ENCODE peak calls at places on chromosomes 7 and 10, in six cellular contexts. U is GM12864, O is fibroblast of pulmonary artery, W is stomach, C is HCT116, K is spleen. I is an unnamed sample.

GRCh38 chr10:74529205-74529604 is 297.2 kb upstream of the KAT6B start:
- DNase-seq in U (no peak), K (no peak), C (no peak), O (peak), W (no peak), I (no peak)

GRCh38 chr10:63057509-63057908 is 75.6 kb upstream of the NRBF2 start:
- DNase-seq in O (no peak), C (no peak), W (no peak), K (no peak), U (no peak), I (no peak)

GRCh38 chr7:94109556-94109955 is 105.4 kb upstream of the BET1 start:
- DNase-seq in U (no peak), W (no peak), K (no peak), O (no peak), C (no peak), I (no peak)

GRCh38 chr7:132398253-132398913 is 177.9 kb downstream of the PLXNA4 start:
- DNase-seq in W (no peak), K (peak), U (no peak), C (no peak), O (no peak), I (no peak)

GRCh38 chr10:86715156-86715795 is 41.1 kb upstream of the BMPR1A start:
- DNase-seq in O (no peak), W (no peak), C (no peak), K (no peak), U (no peak), I (no peak)

GRCh38 chr10:101071266-101071884 is 9.6 kb downstream of the KAZALD1 start:
- DNase-seq in C (no peak), K (no peak), W (no peak), U (no peak), O (peak), I (no peak)

GRCh38 chr10:112124859-112125258 is 58.7 kb downstream of the GPAM start:
- DNase-seq in K (no peak), W (no peak), O (no peak), C (no peak), U (no peak), I (no peak)

GRCh38 chr7:39894904-39895303 is 55.2 kb upstream of the CDK13 start:
- DNase-seq in C (no peak), O (peak), K (no peak), U (no peak), W (no peak), I (no peak)

GRCh38 chr10:5411941-5412276 is 448 bp upstream of the NET1 start:
- DNase-seq in K (no peak), O (no peak), W (no peak), U (no peak), C (no peak), I (no peak)

GRCh38 chr10:104333037-104333727 is 5.1 kb downstream of the ITPRIP start:
- DNase-seq in U (no peak), C (no peak), W (peak), K (peak), O (peak), I (no peak)

GRCh38 chr10:104334965-104335650 is 3.2 kb downstream of the ITPRIP start:
- DNase-seq in C (no peak), W (no peak), K (peak), O (peak), U (no peak), I (no peak)

GRCh38 chr10:104333728-104334373 is 4.4 kb downstream of the ITPRIP start:
- DNase-seq in W (no peak), C (no peak), K (peak), O (no peak), U (no peak), I (no peak)

GRCh38 chr10:104332243-104333036 is 5.8 kb downstream of the ITPRIP start:
- DNase-seq in W (peak), K (peak), O (peak), C (no peak), U (no peak), I (no peak)

GRCh38 chr10:104334561-104334960 is 3.7 kb downstream of the ITPRIP start:
- DNase-seq in K (peak), C (no peak), W (no peak), O (no peak), U (no peak), I (no peak)
- H3K4me3 ChIP-seq in K (no peak), C (no peak), W (no peak), O (peak), U (no peak), I (no peak)

GRCh38 chr10:4131407-4132215 is 346.6 kb upstream of the KLF6 start:
- DNase-seq in W (no peak), K (no peak), O (peak), U (peak), C (no peak), I (peak)
- H3K4me3 ChIP-seq in W (no peak), K (peak), O (no peak), U (no peak), C (no peak), I (no peak)

DNA sequence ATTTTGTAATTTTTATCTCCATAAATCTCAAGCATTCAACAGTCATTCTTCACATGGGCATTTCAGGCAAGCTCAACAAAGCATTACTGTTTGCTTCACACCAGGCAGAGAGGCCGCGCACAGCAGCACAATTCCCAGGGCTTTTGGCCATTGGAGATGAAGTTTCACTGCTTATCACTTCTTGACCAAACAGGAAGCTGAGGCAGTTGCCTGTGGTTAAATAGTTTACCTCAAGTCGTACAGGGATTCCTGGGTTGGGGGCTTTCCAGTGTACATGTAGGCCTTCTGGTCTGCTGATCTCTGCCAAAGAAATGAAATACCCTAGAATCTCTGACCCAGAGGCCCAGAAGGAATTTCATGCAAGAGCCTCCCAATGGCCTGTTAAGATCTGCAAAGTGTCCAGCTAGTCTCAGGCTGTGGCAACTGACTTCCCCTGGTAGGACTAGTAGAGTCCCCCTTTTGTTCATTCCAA is 11.2 kb upstream of the PRDX3 start:
- DNase-seq in O (peak), C (no peak), U (no peak), W (no peak), K (no peak), I (no peak)
- H3K4me3 ChIP-seq in O (no peak), C (no peak), U (no peak), W (no peak), K (no peak), I (no peak)

GRCh38 chr10:71771821-71772617 is 1.3 kb downstream of the VSIR start:
- DNase-seq in W (peak), O (peak), C (peak), K (no peak), U (no peak), I (no peak)

GRCh38 chr10:71769279-71769823 is 4.0 kb downstream of the VSIR start:
- DNase-seq in U (no peak), O (peak), K (peak), C (no peak), W (no peak), I (no peak)

GRCh38 chr10:71770255-71770654 is 3.1 kb downstream of the VSIR start:
- DNase-seq in C (no peak), U (no peak), K (no peak), O (peak), W (no peak), I (no peak)

GRCh38 chr10:71771204-71771603 is 2.1 kb downstream of the VSIR start:
- DNase-seq in U (no peak), C (no peak), W (peak), K (no peak), O (no peak), I (no peak)

DNA sequence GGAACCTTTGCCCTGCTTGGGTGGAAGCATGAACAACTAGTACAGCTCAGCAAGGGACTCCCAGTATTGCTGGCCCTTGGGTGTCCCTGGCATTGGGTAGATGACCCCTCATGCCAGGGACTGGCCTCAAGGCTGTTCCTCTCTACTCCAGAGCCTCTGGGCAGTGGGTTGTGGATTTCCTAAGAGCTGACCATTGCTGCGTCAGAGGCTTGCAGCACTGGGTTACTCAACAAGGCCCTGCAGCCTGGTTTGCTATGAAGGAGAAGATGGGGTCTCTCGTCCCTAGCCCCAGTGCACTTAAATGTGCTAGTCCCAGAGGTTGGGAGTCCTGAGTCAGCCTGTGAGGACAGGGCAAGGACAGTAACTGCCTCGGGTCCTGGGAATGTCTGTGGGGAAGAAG is 2.5 kb downstream of the VSIR start:
- DNase-seq in O (no peak), C (no peak), U (no peak), W (peak), K (peak), I (no peak)
- H3K4me3 ChIP-seq in O (no peak), C (no peak), U (no peak), W (peak), K (peak), I (no peak)

GRCh38 chr7:117873933-117874530 is 791 bp upstream of the CTTNBP2 start:
- DNase-seq in O (no peak), W (no peak), U (no peak), C (no peak), K (no peak), I (no peak)

GRCh38 chr7:117871401-117871777 is 1.9 kb downstream of the CTTNBP2 start:
- DNase-seq in O (no peak), C (no peak), W (no peak), K (no peak), U (no peak), I (no peak)

GRCh38 chr7:117872565-117873055 is 631 bp downstream of the CTTNBP2 start:
- DNase-seq in O (no peak), U (no peak), W (no peak), C (peak), K (no peak), I (no peak)

GRCh38 chr7:117871778-117872538 is 1.3 kb downstream of the CTTNBP2 start:
- DNase-seq in C (no peak), O (no peak), W (no peak), U (no peak), K (no peak), I (no peak)

DNA sequence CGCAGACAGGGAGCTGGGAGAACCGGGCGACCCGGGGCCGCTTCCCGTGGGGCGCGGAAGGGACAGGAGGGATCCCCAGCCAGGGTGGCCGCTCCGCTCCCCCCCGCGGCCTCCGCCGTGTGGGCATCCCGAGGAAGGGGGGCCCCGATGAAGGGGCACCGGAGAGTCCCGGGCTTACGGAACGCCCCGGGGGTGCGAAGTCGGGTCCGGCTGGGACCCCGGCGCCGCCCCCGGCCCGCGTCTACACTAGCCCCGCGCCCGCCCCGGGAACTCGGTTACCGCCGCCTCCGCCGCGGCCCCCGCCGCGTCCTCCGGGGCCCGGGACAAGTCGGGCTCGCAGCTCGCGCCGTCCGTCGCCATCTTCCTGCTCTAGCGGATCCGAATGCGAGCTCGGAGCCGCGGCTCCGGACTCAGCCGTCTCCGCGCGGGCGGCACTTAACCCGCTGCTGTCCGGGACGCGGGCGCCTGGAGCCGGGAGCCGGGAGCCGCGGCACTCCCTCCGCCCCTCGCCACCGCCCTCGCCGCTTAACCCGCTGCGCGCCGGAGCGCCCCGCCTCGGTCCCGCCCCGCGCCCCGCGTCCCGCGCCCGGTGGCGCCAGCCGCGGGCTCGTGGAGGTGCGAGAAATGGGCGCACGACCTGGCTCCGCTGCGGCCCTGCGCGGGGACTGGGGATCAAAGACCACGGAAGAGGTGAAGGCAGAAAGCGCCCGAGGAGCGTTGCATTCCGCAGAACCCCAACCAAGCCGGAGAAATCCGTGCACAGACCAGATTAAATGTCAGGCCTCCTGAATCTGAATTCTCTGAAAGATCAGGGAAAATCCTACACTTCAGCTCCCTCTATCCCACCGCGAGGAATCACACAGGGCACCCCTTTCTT is at the start of gene CTTNBP2:
- DNase-seq in K (peak), W (peak), U (no peak), C (peak), O (peak), I (peak)
- H3K4me3 ChIP-seq in K (peak), W (peak), U (no peak), C (peak), O (peak), I (peak)

DNA sequence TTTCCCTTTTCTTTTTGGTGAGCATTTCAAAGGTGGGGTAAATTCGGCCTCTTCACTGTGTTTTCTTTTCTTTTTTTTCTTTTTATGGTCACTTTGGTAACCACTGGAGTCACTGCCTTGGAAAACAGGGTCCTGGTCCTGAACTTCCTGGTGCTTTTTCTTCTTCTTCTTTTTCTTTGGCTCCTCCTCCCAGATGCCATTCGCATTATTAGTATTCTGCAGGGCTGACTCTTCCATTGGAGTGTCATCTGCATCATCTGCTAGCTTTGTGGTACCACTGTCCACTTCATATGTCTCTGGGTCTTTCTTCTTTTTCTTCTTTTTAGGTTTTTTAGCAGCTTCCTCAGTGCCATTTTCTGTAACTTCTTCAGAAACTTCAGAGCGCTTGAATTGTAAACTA is 10.5 kb downstream of the POLR1F start:
- DNase-seq in O (no peak), U (no peak), W (no peak), C (no peak), K (no peak), I (no peak)
- H3K4me3 ChIP-seq in O (no peak), U (no peak), W (no peak), C (no peak), K (no peak), I (no peak)